ENCODE peak calls at places on chromosomes 11 and 22, in eight cellular contexts. X is stimulated activated naive CD8-positive, alpha-beta T cell treated with anti-CD3 and anti-CD28 coated beads, Interleukin-15, Interleukin-2, amounts not matched to agents 100 U/mL and 50 U/mL, for 24 hours; O is choroid plexus epithelial cell; T is GM23338; F is left lobe of liver; B is cardiac fibroblast; Z is fibroblast of mammary gland; L is H54. P is an unnamed sample.

GRCh38 chr22:19523240-19524169 is 705 bp downstream of the CLDN5 start:
- DNase-seq in X (no peak), O (peak; percentile 47), T (peak; percentile 86), F (peak; percentile 43), B (peak; percentile 47), Z (peak; percentile 21), L (no peak), P (no peak)

GRCh38 chr11:118353084-118353710 is 6.2 kb upstream of the UBE4A start:
- DNase-seq in X (no peak), O (peak; percentile 40), T (peak; percentile 54), F (no peak), B (peak; percentile 50), Z (peak; percentile 35), L (no peak), P (no peak)

GRCh38 chr11:57638005-57638760 is 11.5 kb downstream of the YPEL4 start:
- DNase-seq in X (peak; percentile 36), O (peak; percentile 87), T (peak; percentile 99), F (no peak), B (peak; percentile 88), Z (peak; percentile 83), L (peak; percentile 95), P (peak; percentile 84)

GRCh38 chr11:95453616-95454118 is 222.7 kb upstream of the SESN3 start:
- DNase-seq in X (no peak), O (no peak), T (no peak), F (no peak), B (peak; percentile 27), Z (no peak), L (no peak), P (no peak)

GRCh38 chr11:119087747-119088241 is 3.1 kb downstream of the HMBS start:
- DNase-seq in X (no peak), O (no peak), T (no peak), F (no peak), B (no peak), Z (no peak), L (no peak), P (no peak)

GRCh38 chr11:131064373-131064991 is 148.2 kb upstream of the SNX19 start:
- DNase-seq in X (peak; percentile 46), O (peak; percentile 78), T (peak; percentile 95), F (peak; percentile 50), B (peak; percentile 71), Z (peak; percentile 69), L (peak; percentile 15), P (no peak)

GRCh38 chr11:70078095-70078795 is at the start of gene ANO1:
- DNase-seq in X (no peak), O (no peak), T (peak; percentile 57), F (no peak), B (no peak), Z (no peak), L (no peak), P (no peak)

GRCh38 chr11:44427432-44427831 is 117.5 kb upstream of the ALX4 start:
- DNase-seq in X (peak; percentile 26), O (no peak), T (peak; percentile 83), F (no peak), B (no peak), Z (no peak), L (no peak), P (no peak)

GRCh38 chr22:45290410-45290936 is 5.7 kb downstream of the UPK3A start:
- DNase-seq in X (no peak), O (peak; percentile 76), T (peak; percentile 40), F (no peak), B (peak; percentile 50), Z (peak; percentile 73), L (no peak), P (no peak)

GRCh38 chr11:102573851-102574250 is 43.3 kb upstream of the MMP7 start:
- DNase-seq in X (no peak), O (no peak), T (no peak), F (no peak), B (peak; percentile 80), Z (peak; percentile 42), L (no peak), P (no peak)

GRCh38 chr11:67680701-67681472 is 6.5 kb upstream of the ALDH3B2 start:
- DNase-seq in X (no peak), O (no peak), T (no peak), F (no peak), B (no peak), Z (no peak), L (no peak), P (no peak)

GRCh38 chr11:74641289-74641688 is 48.9 kb downstream of the POLD3 start:
- DNase-seq in X (no peak), O (no peak), T (no peak), F (no peak), B (no peak), Z (no peak), L (no peak), P (no peak)

GRCh38 chr11:62841361-62842170 is 2.2 kb upstream of the WDR74 start:
- DNase-seq in X (peak; percentile 81), O (peak; percentile 100), T (peak; percentile 98), F (peak; percentile 88), B (peak; percentile 100), Z (peak; percentile 100), L (peak; percentile 74), P (peak; percentile 99)

GRCh38 chr11:79400717-79401330 is 40.0 kb downstream of the TENM4 start:
- DNase-seq in X (peak; percentile 12), O (peak; percentile 50), T (peak; percentile 74), F (peak; percentile 49), B (peak; percentile 47), Z (peak; percentile 57), L (no peak), P (no peak)

GRCh38 chr11:112455791-112456190 is 195.1 kb upstream of the PLET1 start:
- DNase-seq in X (no peak), O (peak; percentile 13), T (no peak), F (no peak), B (no peak), Z (no peak), L (no peak), P (no peak)

GRCh38 chr11:11163256-11163655 is 189.8 kb downstream of the CSNK2A3 start:
- DNase-seq in X (no peak), O (peak; percentile 10), T (peak; percentile 60), F (no peak), B (no peak), Z (peak; percentile 12), L (peak; percentile 9), P (no peak)

GRCh38 chr22:34108168-34108567 is 187.9 kb upstream of the LARGE1 start:
- DNase-seq in X (no peak), O (no peak), T (no peak), F (no peak), B (no peak), Z (no peak), L (no peak), P (no peak)

GRCh38 chr11:12377106-12377823 is at the start of gene PARVA:
- DNase-seq in X (no peak), O (peak; percentile 84), T (peak; percentile 96), F (peak; percentile 64), B (peak; percentile 83), Z (peak; percentile 69), L (peak; percentile 48), P (peak; percentile 69)

GRCh38 chr11:132535830-132536229 is 996.5 kb downstream of the OPCML start:
- DNase-seq in X (no peak), O (no peak), T (no peak), F (no peak), B (no peak), Z (no peak), L (no peak), P (no peak)

GRCh38 chr11:119316729-119317591 is at the start of gene MCAM:
- DNase-seq in X (peak; percentile 28), O (peak; percentile 41), T (peak; percentile 66), F (no peak), B (no peak), Z (no peak), L (no peak), P (no peak)